ENCODE peak calls at places on chromosomes 12 and 14, in eight cellular contexts. W is fibroblast of lung; I is GM23248; S is body of pancreas; M is psoas muscle; T is lung; X is right lobe of liver; P is CD8-positive, alpha-beta memory T cell. R is an unnamed sample.

GRCh38 chr12:68919581-68920239 is 13.3 kb downstream of the CPM start:
- DNase-seq in S (no peak), M (no peak), W (no peak), T (no peak), P (no peak), X (no peak), I (no peak), R (no peak)

GRCh38 chr14:105069887-105070759 is 4.9 kb upstream of the GPR132 start:
- DNase-seq in M (peak; percentile 61), S (peak; percentile 58), T (no peak), P (no peak), W (no peak), X (peak; percentile 42), I (peak; percentile 45), R (no peak)

GRCh38 chr14:30868736-30869135 is 5.6 kb upstream of the COCH start:
- DNase-seq in S (no peak), P (no peak), W (no peak), T (no peak), I (no peak), M (no peak), X (no peak), R (no peak)

GRCh38 chr12:11805680-11806079 is 156.2 kb downstream of the ETV6 start:
- DNase-seq in P (no peak), S (no peak), X (no peak), T (no peak), W (no peak), I (no peak), M (no peak), R (no peak)

GRCh38 chr12:51626629-51627028 is 35.6 kb downstream of the SCN8A start:
- DNase-seq in I (no peak), S (no peak), P (no peak), M (no peak), W (no peak), T (no peak), X (no peak), R (no peak)

GRCh38 chr12:78209851-78210493 is 379.3 kb downstream of the NAV3 start:
- DNase-seq in I (peak; percentile 26), M (no peak), S (no peak), W (peak; percentile 34), T (no peak), X (no peak), P (no peak), R (no peak)

GRCh38 chr12:114361545-114361944 is 44.4 kb downstream of the TBX5 start:
- DNase-seq in P (no peak), W (no peak), M (no peak), X (no peak), S (no peak), T (no peak), I (no peak), R (no peak)

GRCh38 chr12:128914908-128915563 is 61.8 kb downstream of the GLT1D1 start:
- DNase-seq in M (no peak), X (no peak), T (no peak), S (peak; percentile 45), P (no peak), W (no peak), I (no peak), R (peak; percentile 19)

GRCh38 chr12:70247653-70248199 is 4.5 kb downstream of the CNOT2 start:
- DNase-seq in M (no peak), S (no peak), W (no peak), I (peak; percentile 18), X (no peak), T (no peak), P (no peak), R (no peak)

GRCh38 chr14:104436047-104436531 is 143.5 kb upstream of the C14orf180 start:
- DNase-seq in X (peak; percentile 81), S (peak; percentile 77), P (no peak), W (peak; percentile 17), M (peak; percentile 80), T (peak; percentile 38), I (peak; percentile 12), R (no peak)

GRCh38 chr12:6372403-6373003 is 2.9 kb downstream of the SCNN1A start:
- DNase-seq in I (peak; percentile 82), X (no peak), M (peak; percentile 47), W (peak; percentile 87), T (peak; percentile 74), S (peak; percentile 66), P (no peak), R (no peak)

GRCh38 chr12:109489955-109490565 is 12.6 kb downstream of the UBE3B start:
- DNase-seq in T (no peak), P (no peak), I (no peak), S (no peak), X (no peak), W (no peak), M (no peak), R (no peak)

GRCh38 chr12:71804505-71804904 is 35.1 kb upstream of the TBC1D15 start:
- DNase-seq in S (no peak), X (no peak), P (no peak), M (no peak), W (peak; percentile 0), I (no peak), T (no peak), R (no peak)

GRCh38 chr12:76329163-76329562 is 19.1 kb downstream of the BBS10 start:
- DNase-seq in S (no peak), I (peak; percentile 81), X (no peak), W (peak; percentile 96), T (no peak), P (no peak), M (no peak), R (no peak)

GRCh38 chr12:83656004-83656403 is 969.3 kb downstream of the TMTC2 start:
- DNase-seq in I (no peak), S (no peak), X (no peak), T (no peak), P (no peak), M (no peak), W (no peak), R (no peak)
- H3K27ac ChIP-seq in I (no peak overlapping the region), S (no peak overlapping the region), X (no peak overlapping the region), T (no peak overlapping the region), P (no peak overlapping the region), M (no peak overlapping the region), W (no peak overlapping the region), R (no peak overlapping the region)

GRCh38 chr12:54416908-54417603 is 2.0 kb downstream of the ITGA5 start:
- DNase-seq in S (no peak), I (peak; percentile 40), P (no peak), M (no peak), W (no peak), X (no peak), T (no peak), R (no peak)

GRCh38 chr12:54417712-54418440 is 1.2 kb downstream of the ITGA5 start:
- DNase-seq in S (no peak), T (no peak), I (peak; percentile 53), X (peak; percentile 58), P (peak; percentile 32), M (peak; percentile 55), W (peak; percentile 39), R (no peak)

GRCh38 chr12:54419088-54419887 is at the start of gene ITGA5:
- DNase-seq in M (peak; percentile 93), W (peak; percentile 71), P (peak; percentile 62), T (peak; percentile 72), X (peak; percentile 89), S (peak; percentile 74), I (peak; percentile 93), R (peak; percentile 29)

GRCh38 chr12:54420766-54421144 is 1.7 kb upstream of the ITGA5 start:
- DNase-seq in I (peak; percentile 41), X (no peak), M (peak; percentile 83), T (no peak), S (no peak), P (no peak), W (no peak), R (no peak)

DNA sequence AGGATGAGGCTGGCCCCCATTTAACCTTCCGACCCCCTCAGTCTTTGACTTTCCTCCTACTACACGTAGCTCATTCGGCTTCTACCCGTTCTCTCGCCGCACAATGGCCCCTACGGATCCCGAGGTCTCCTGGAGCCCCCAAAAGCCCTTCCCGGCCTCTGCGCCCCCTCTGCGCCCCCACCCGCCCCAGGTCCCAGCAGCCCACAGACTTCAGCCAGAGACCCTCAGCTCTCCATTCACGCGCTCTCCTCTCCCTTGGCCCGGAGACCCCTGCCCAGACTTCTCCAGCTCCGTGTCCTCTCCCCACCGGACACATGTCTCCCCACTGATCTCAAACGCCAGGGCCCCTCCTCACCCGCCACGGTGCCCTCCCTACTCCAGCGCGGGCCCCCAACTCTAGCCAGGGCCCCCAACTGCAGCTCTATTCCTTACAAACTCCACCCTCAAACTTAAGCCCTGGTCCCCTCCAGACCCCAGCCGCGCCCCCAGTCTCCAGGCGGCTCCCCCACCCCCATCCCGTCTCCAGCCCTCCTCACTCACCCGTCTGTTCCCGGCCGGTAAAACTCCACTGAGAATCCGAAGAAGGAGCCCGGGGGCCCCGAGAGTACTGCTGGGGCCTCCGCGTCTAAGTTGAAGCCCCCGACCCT is 502 bp downstream of the ITGA5 start:
- DNase-seq in W (no peak), I (peak; percentile 41), P (no peak), T (no peak), M (no peak), X (no peak), S (no peak), R (no peak)
- H3K4me3 ChIP-seq in W (peak overlapping the region; percentile 83), I (peak overlapping the region; percentile 97), P (peak overlapping the region; percentile 89), T (peak overlapping the region; percentile 96), M (peak overlapping the region; percentile 83), X (peak overlapping the region; percentile 70), S (peak overlapping the region; percentile 77), R (peak overlapping the region; percentile 86)

GRCh38 chr12:124386059-124386458 is 91.2 kb downstream of the RFLNA start:
- DNase-seq in X (no peak), W (peak; percentile 49), S (no peak), I (peak; percentile 67), T (no peak), M (peak; percentile 85), P (no peak), R (no peak)
- H3K36me3 ChIP-seq in X (no peaks in the 10 kb centered on the region), W (peaks cover 19% of the 10 kb centered on the region), S (peaks cover 14% of the 10 kb centered on the region), I (peaks cover 15% of the 10 kb centered on the region), T (no peaks in the 10 kb centered on the region), M (peaks cover 35% of the 10 kb centered on the region), P (no peaks in the 10 kb centered on the region), R (peaks cover 5% of the 10 kb centered on the region)

GRCh38 chr12:55719371-55719770 is 822 bp upstream of the RDH5 start:
- DNase-seq in S (no peak), X (no peak), W (no peak), T (no peak), I (no peak), M (peak; percentile 44), P (no peak), R (no peak)

GRCh38 chr12:55721601-55722213 is 1.5 kb downstream of the RDH5 start:
- DNase-seq in X (no peak), I (peak; percentile 29), S (no peak), M (peak; percentile 67), T (no peak), W (no peak), P (no peak), R (no peak)

GRCh38 chr12:55718650-55719275 is 1.4 kb upstream of the RDH5 start:
- DNase-seq in T (no peak), S (no peak), W (no peak), X (no peak), M (peak; percentile 51), P (no peak), I (no peak), R (no peak)

GRCh38 chr12:55720894-55721444 is 776 bp downstream of the RDH5 start:
- DNase-seq in S (peak; percentile 81), M (peak; percentile 96), T (peak; percentile 72), I (peak; percentile 99), X (peak; percentile 77), P (no peak), W (peak; percentile 95), R (no peak)

DNA sequence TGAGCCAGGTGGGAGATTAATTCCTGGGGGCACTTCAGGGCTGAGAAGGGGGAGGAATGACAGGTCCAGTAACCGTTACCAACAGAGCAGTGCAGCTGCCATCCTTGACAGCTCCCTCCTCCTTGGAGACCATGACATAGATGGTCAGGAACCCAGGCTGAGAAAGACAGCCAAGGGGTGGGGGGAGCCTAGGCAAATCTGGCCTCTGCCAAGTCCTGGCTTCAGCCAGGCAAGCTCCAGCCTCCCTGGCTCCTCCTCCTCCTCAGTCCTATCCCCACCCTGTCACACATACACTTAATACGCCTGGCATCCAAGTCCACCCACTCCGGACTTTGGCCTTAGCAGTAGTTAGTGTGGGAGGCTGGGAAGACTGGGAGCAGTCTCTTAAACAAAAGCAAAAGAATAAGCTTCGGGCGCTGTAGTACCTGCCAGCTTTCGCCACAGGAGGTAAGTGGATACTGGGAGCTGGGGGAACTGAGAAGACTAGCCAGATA is at the start of gene RDH5:
- DNase-seq in P (no peak), M (peak; percentile 93), X (peak; percentile 76), S (peak; percentile 93), T (no peak), I (peak; percentile 94), W (peak; percentile 96), R (no peak)
- H3K27ac ChIP-seq in P (no peak within 1 kb of the TSS), M (peak within 1 kb of the TSS; percentile 92), X (peak within 1 kb of the TSS; percentile 75), S (peak within 1 kb of the TSS; percentile 64), T (peak within 1 kb of the TSS; percentile 81), I (peak within 1 kb of the TSS; percentile 81), W (peak within 1 kb of the TSS; percentile 90), R (no peak within 1 kb of the TSS)

R was measured in naive thymus-derived CD4-positive, alpha-beta T cell.